ENCODE peak calls at places on chromosome 1, in ten cellular contexts. A is activated CD8-positive, alpha-beta memory T cell treated with anti-CD3 and anti-CD28 coated beads, Interleukin-2, amount 50 U/mL, for 48 hours; D is thyroid gland; Z is AG04450; R is H9; P is heart left ventricle; N is stomach; K is endothelial cell of umbilical vein; U is HuH-7.5; E is bronchial epithelial cell. F is an unnamed sample.

GRCh38 chr1:163585796-163586195 is 264.0 kb downstream of the NUF2 start:
- DNase-seq in R (no peak), A (no peak), D (no peak), P (no peak), K (no peak), U (peak), N (no peak), Z (no peak), E (no peak), F (no peak)

GRCh38 chr1:107003972-107004371 is 52.5 kb upstream of the PRMT6 start:
- DNase-seq in E (peak), P (no peak), R (no peak), A (no peak), Z (no peak), N (no peak), D (no peak), K (no peak), U (no peak), F (no peak)

GRCh38 chr1:215526147-215526845 is 40.8 kb upstream of the KCTD3 start:
- DNase-seq in N (no peak), U (no peak), D (no peak), A (no peak), P (no peak), R (no peak), E (peak), K (peak), Z (peak), F (peak)

GRCh38 chr1:226572325-226572726 is 23.8 kb downstream of the STUM start:
- DNase-seq in D (no peak), P (no peak), R (no peak), N (no peak), Z (no peak), K (no peak), E (no peak), U (no peak), A (no peak), F (no peak)

GRCh38 chr1:185961664-185962063 is 227.5 kb downstream of the HMCN1 start:
- DNase-seq in U (no peak), D (no peak), A (no peak), N (no peak), P (no peak), Z (no peak), E (peak), R (no peak), K (peak), F (no peak)

GRCh38 chr1:13725714-13726175 is 25.8 kb downstream of the PRDM2 start:
- DNase-seq in P (no peak), N (peak), E (peak), U (no peak), Z (no peak), R (no peak), D (peak), A (no peak), K (peak), F (peak)

GRCh38 chr1:64033667-64034215 is 169.7 kb upstream of the UBE2U start:
- DNase-seq in D (no peak), E (no peak), R (no peak), N (no peak), K (no peak), U (no peak), P (peak), A (no peak), Z (peak), F (no peak)

GRCh38 chr1:74485622-74486021 is 26.8 kb downstream of the LRRC53 start:
- DNase-seq in A (no peak), K (no peak), E (no peak), P (no peak), N (no peak), U (no peak), R (no peak), Z (no peak), D (no peak), F (no peak)

GRCh38 chr1:25123551-25123950 is 108.8 kb downstream of the SYF2 start:
- DNase-seq in U (no peak), R (no peak), Z (no peak), K (no peak), P (no peak), E (no peak), D (no peak), N (no peak), A (no peak), F (no peak)

GRCh38 chr1:43708006-43708412 is 673 bp downstream of the ST3GAL3 start:
- DNase-seq in R (peak), D (no peak), P (no peak), K (peak), U (no peak), E (peak), Z (no peak), N (no peak), A (no peak), F (peak)

GRCh38 chr1:219550171-219550570 is 62.7 kb downstream of the ZC3H11B start:
- DNase-seq in N (no peak), R (no peak), P (no peak), E (no peak), A (no peak), D (no peak), Z (no peak), U (no peak), K (no peak), F (no peak)

GRCh38 chr1:117754061-117754969 is 148.5 kb downstream of the TENT5C start:
- DNase-seq in U (peak), K (peak), R (peak), D (peak), Z (peak), E (peak), P (peak), N (peak), A (no peak), F (peak)

GRCh38 chr1:162861101-162861500 is at the start of gene CCDC190:
- DNase-seq in N (no peak), R (peak), Z (no peak), U (no peak), D (peak), P (peak), K (no peak), A (no peak), E (no peak), F (no peak)

GRCh38 chr1:7620196-7620595 is 150.9 kb upstream of the VAMP3 start:
- DNase-seq in K (no peak), A (no peak), P (no peak), E (no peak), N (no peak), D (no peak), U (no peak), Z (no peak), R (no peak), F (no peak)

GRCh38 chr1:58780586-58781452 is 3.0 kb downstream of the JUN start:
- DNase-seq in N (peak), P (no peak), A (no peak), K (peak), E (peak), D (peak), Z (no peak), R (no peak), U (no peak), F (no peak)